ENCODE peak calls at places on chromosome 13, in four cellular contexts. One of them, this sample, is unnamed.

GRCh38 chr13:57653229-57653994 is 21.9 kb downstream of the PCDH17 start:
- DNase-seq in endothelial cell of umbilical vein: no peak
- DNase-seq in adrenal gland: no peak
- DNase-seq in tibial nerve: no peak
- DNase-seq in this sample: no peak

GRCh38 chr13:27053902-27054595 is 117.6 kb downstream of the USP12 start:
- DNase-seq in endothelial cell of umbilical vein: peak; percentile 18
- DNase-seq in adrenal gland: no peak
- DNase-seq in tibial nerve: no peak
- DNase-seq in this sample: peak; percentile 57

GRCh38 chr13:97429681-97430081 is 4.3 kb upstream of the RAP2A start:
- DNase-seq in endothelial cell of umbilical vein: no peak
- DNase-seq in adrenal gland: no peak
- DNase-seq in tibial nerve: no peak
- DNase-seq in this sample: no peak

GRCh38 chr13:28464861-28465260 is 30.1 kb downstream of the FLT1 start:
- DNase-seq in endothelial cell of umbilical vein: peak; percentile 85
- DNase-seq in adrenal gland: no peak
- DNase-seq in tibial nerve: no peak
- DNase-seq in this sample: no peak

GRCh38 chr13:40101708-40102359 is 446.4 kb downstream of the COG6 start:
- DNase-seq in endothelial cell of umbilical vein: no peak
- DNase-seq in adrenal gland: no peak
- DNase-seq in tibial nerve: no peak
- DNase-seq in this sample: no peak

GRCh38 chr13:35881360-35881759 is 249.8 kb downstream of the DCLK1 start:
- DNase-seq in endothelial cell of umbilical vein: no peak
- DNase-seq in adrenal gland: no peak
- DNase-seq in tibial nerve: no peak
- DNase-seq in this sample: no peak

GRCh38 chr13:27622102-27622820 is 569 bp downstream of the POLR1D start:
- DNase-seq in endothelial cell of umbilical vein: peak; percentile 52
- DNase-seq in adrenal gland: peak; percentile 36
- DNase-seq in tibial nerve: peak; percentile 5
- DNase-seq in this sample: no peak

GRCh38 chr13:109009756-109010155 is 380.3 kb downstream of the MYO16 start:
- DNase-seq in endothelial cell of umbilical vein: no peak
- DNase-seq in adrenal gland: no peak
- DNase-seq in tibial nerve: no peak
- DNase-seq in this sample: no peak

GRCh38 chr13:98778749-98779148 is 26.3 kb upstream of the SLC15A1 start:
- DNase-seq in endothelial cell of umbilical vein: peak; percentile 64
- DNase-seq in adrenal gland: no peak
- DNase-seq in tibial nerve: no peak
- DNase-seq in this sample: peak; percentile 58

GRCh38 chr13:100262404-100262803 is 173.5 kb downstream of the PCCA start:
- DNase-seq in endothelial cell of umbilical vein: no peak
- DNase-seq in adrenal gland: no peak
- DNase-seq in tibial nerve: no peak
- DNase-seq in this sample: no peak

DNA sequence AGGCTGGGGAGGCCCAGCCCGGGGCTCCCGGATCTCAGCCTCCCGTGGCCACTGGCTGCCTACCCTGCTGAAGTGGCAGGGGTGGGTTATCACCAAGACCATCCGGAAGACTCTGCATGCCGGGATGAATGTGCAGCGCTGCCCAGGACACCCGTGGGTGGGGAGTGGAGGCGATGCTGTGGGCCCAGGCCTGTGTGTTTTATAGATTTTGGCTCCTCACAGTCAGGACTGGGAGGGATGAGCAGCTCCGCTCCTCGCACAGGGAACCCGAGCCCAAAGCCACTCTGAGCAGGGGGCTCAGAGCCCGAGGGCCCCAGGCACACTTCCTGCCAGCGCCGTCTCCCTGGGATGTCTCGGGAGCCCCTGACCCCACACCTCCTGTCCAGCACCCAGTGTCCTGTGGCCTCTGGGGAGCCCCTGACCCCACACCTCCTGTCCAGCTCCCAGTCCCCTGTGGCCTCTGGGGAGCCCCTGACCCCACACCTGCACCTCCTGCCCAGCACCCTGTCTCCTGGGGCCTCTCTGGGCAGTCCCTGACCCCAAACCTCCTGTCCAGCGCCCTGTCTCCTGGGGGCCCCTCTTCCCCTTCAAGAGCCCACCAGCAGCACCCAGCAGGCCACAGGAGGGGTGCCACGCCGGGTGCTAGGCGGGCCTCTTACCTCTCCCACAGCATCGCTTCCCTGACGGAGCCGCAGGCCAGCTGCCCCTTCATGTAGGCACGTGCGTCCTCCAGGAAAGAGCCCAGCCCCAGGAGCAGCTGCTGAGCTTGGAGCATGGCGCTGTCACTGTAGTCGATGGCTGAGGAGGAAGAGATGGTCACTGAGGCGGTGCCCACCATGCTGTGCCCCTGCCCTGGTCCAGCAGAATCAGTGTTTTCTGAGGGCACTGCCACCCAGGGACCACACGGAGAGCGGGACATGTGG is 31.4 kb downstream of the NAXD start:
- DNase-seq in endothelial cell of umbilical vein: no peak
- DNase-seq in adrenal gland: no peak
- DNase-seq in tibial nerve: no peak
- DNase-seq in this sample: no peak
- TF ChIP-seq POLR2A in endothelial cell of umbilical vein: no peak
- TF ChIP-seq POLR2A in adrenal gland: no peak
- TF ChIP-seq POLR2A in tibial nerve: no peak
- TF ChIP-seq POLR2A in this sample: no peak

DNA sequence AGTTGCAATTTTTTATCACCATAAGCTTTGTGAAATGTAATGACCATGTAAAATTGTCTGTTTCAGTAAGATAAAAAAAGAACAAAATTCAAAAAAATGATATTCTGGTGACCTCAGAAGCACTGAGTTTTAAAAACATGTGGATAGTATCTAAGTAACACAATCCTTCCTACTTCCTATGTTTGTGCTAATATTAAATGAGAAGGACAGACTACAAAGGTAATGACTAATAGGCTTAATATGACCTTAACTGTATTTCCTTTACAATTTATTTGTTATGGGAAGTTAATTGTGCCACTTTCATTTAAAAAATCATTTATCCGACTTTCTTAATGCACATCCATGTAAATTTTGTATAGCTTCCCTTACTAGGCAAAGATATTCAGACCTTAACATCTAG is 1030.4 kb upstream of the ATXN8OS start:
- DNase-seq in endothelial cell of umbilical vein: peak; percentile 24
- DNase-seq in adrenal gland: no peak
- DNase-seq in tibial nerve: no peak
- DNase-seq in this sample: no peak
- TF ChIP-seq POLR2A in endothelial cell of umbilical vein: no peak
- TF ChIP-seq POLR2A in adrenal gland: no peak
- TF ChIP-seq POLR2A in tibial nerve: no peak
- TF ChIP-seq POLR2A in this sample: no peak

DNA sequence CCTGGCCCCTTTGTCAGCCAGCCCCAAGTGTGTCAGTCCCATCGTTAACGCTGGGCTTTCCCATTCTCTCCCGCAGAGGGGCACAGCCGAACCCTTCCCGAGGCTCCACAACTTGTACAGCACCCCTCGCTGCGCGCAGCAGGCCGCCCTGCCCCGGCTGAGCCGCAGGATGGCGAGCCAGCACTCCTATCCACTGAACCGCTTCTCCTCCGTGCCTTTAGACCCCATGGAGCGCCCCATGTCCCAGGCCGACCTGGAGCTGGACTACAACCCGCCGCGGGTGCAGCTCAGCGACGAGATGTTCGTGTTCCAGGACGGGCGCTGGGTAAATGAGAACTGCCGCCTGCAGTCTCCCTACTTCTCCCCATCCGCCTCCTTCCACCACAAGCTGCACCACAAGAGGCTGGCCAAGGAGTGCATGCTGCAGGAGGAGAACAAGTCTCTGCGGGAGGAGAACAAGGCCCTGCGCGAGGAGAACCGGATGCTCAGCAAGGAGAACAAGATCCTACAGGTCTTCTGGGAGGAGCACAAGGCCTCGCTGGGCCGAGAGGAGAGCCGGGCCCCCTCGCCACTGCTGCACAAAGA is 11.1 kb downstream of the CBY2 start:
- DNase-seq in endothelial cell of umbilical vein: no peak
- DNase-seq in adrenal gland: no peak
- DNase-seq in tibial nerve: no peak
- DNase-seq in this sample: no peak
- TF ChIP-seq POLR2A in endothelial cell of umbilical vein: no peak
- TF ChIP-seq POLR2A in adrenal gland: no peak
- TF ChIP-seq POLR2A in tibial nerve: no peak
- TF ChIP-seq POLR2A in this sample: no peak

GRCh38 chr13:29593605-29594297 is 1.7 kb downstream of the SLC7A1 start:
- DNase-seq in endothelial cell of umbilical vein: no peak
- DNase-seq in adrenal gland: no peak
- DNase-seq in tibial nerve: no peak
- DNase-seq in this sample: no peak

GRCh38 chr13:29594710-29595379 is 643 bp downstream of the SLC7A1 start:
- DNase-seq in endothelial cell of umbilical vein: peak; percentile 49
- DNase-seq in adrenal gland: peak; percentile 60
- DNase-seq in tibial nerve: peak; percentile 54
- DNase-seq in this sample: no peak

GRCh38 chr13:29595380-29596063 is at the start of gene SLC7A1:
- DNase-seq in endothelial cell of umbilical vein: peak; percentile 84
- DNase-seq in adrenal gland: peak; percentile 76
- DNase-seq in tibial nerve: peak; percentile 30
- DNase-seq in this sample: peak; percentile 69

GRCh38 chr13:29596064-29596418 is 553 bp upstream of the SLC7A1 start:
- DNase-seq in endothelial cell of umbilical vein: no peak
- DNase-seq in adrenal gland: no peak
- DNase-seq in tibial nerve: no peak
- DNase-seq in this sample: no peak

DNA sequence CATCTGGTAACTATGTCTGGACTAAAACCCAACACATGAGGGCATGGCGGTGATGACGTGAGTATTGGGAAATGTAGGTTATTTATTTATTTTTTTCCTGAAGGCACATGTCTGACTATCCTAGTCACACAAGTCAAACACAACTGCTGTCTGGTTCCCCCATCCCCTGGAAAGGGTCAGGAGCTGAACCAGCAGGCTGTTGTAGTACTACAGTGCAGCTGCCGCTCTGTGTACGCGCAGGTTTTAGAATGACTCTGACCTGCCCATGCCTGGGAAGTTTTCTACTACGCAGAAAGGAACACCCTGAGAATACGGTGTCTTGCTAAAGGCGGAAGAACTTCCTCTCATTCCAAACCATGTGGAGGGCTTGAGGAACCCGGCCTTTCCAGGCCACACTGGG is 1.2 kb downstream of the SLC7A1 start:
- DNase-seq in endothelial cell of umbilical vein: peak; percentile 74
- DNase-seq in adrenal gland: peak; percentile 35
- DNase-seq in tibial nerve: peak; percentile 38
- DNase-seq in this sample: peak; percentile 36
- TF ChIP-seq POLR2A in endothelial cell of umbilical vein: peak; percentile 27
- TF ChIP-seq POLR2A in adrenal gland: no peak
- TF ChIP-seq POLR2A in tibial nerve: no peak
- TF ChIP-seq POLR2A in this sample: no peak

DNA sequence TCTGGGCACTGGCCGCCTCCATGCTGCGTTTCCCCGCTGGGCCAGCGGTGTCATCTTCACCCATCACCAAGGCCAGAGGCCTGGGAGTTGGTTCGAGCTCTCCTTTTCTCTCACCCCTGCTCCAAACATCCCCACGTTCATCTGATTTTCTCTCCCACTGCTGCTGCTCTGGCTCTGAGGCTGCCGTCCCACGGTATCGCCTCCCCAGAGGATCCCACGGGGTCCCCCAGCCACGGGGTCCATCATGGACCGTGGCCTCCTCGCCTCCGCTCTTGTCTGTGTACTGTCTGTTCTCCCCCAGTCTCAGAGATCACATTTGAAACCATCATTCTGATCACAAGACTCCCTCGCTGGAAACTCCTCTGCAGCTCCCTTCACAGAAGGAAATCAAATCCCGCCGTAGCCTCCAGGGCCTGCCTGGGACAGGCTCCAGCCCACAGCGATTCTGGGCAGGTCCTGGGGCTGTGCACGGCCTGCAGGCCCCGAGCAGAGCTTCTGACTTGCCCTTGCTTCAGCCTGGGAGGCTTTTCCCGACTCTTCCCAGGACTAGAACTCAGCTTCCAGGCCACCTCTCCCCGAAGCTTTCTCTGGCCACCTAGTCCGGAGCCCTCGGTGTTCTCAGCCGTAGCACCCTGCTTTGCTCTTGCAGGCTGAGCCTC is 64.3 kb downstream of the SOX1 start:
- DNase-seq in endothelial cell of umbilical vein: no peak
- DNase-seq in adrenal gland: no peak
- DNase-seq in tibial nerve: no peak
- DNase-seq in this sample: no peak
- TF ChIP-seq POLR2A in endothelial cell of umbilical vein: no peak
- TF ChIP-seq POLR2A in adrenal gland: no peak
- TF ChIP-seq POLR2A in tibial nerve: no peak
- TF ChIP-seq POLR2A in this sample: no peak

GRCh38 chr13:21176982-21177284 is 475 bp downstream of the MRPL57 start:
- DNase-seq in endothelial cell of umbilical vein: no peak
- DNase-seq in adrenal gland: no peak
- DNase-seq in tibial nerve: no peak
- DNase-seq in this sample: no peak

GRCh38 chr13:21175656-21176194 is 627 bp downstream of the SKA3 start:
- DNase-seq in endothelial cell of umbilical vein: no peak
- DNase-seq in adrenal gland: no peak
- DNase-seq in tibial nerve: no peak
- DNase-seq in this sample: no peak

GRCh38 chr13:21171420-21171819 is 4.9 kb downstream of the SKA3 start:
- DNase-seq in endothelial cell of umbilical vein: no peak
- DNase-seq in adrenal gland: no peak
- DNase-seq in tibial nerve: no peak
- DNase-seq in this sample: no peak

GRCh38 chr13:21181671-21182070 is 5.2 kb downstream of the MRPL57 start:
- DNase-seq in endothelial cell of umbilical vein: no peak
- DNase-seq in adrenal gland: no peak
- DNase-seq in tibial nerve: no peak
- DNase-seq in this sample: no peak

DNA sequence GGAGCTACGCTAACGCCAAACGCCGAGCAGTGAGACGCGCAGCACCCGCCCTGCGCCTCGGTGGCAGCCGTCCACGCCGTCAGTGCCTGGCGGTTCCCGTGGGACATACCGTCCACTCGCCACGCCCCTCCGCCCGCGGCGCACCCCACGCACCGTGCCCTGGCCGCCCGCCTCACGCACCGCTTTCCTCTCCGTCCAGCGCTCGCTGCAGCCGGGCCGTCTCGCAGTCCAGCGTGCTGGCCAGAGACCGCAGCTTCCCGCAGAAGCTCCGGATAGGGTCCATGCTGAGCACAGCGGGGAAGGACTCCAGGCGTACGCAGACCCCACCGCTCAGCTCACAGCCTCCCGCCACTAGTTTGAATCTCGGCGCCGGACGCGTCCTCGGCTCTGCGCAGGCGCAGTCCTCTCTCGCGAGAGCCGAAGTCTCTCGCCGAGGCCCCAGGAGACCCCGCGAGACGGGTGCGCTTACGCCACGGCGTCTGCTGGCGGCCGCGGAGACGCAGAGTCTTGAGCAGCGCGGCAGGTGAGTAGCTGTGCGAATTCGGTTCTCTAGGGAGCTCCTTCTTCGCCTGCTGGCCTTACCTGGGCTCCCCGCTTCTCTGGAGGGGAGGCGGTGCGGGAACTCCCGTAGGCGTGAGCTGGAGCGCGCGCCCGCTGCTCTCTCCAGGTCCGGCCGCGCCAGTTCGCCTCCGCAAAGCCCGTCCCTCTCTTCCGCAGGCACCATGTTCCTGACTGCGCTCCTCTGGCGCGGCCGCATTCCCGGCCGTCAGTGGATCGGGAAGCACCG is at the start of the genes MRPL57 and SKA3:
- DNase-seq in endothelial cell of umbilical vein: peak; percentile 96
- DNase-seq in adrenal gland: peak; percentile 94
- DNase-seq in tibial nerve: peak; percentile 81
- DNase-seq in this sample: peak; percentile 82
- TF ChIP-seq POLR2A in endothelial cell of umbilical vein: peak; percentile 85
- TF ChIP-seq POLR2A in adrenal gland: peak; percentile 93
- TF ChIP-seq POLR2A in tibial nerve: peak; percentile 90
- TF ChIP-seq POLR2A in this sample: peak; percentile 87

This sample was measured in H54.